ENCODE peak calls at places on chromosomes 13 and 19, in five cellular contexts. V, P, F, T and L are unnamed samples.
A peak's percentile ranks its signal among the peaks of the same experiment; 100 is the strongest.

GRCh38 chr13:41648314-41648935 is 191.1 kb downstream of the RGCC start:
- DNase-seq in V (peak; percentile 86), P (no peak), F (no peak), T (peak; percentile 46), L (no peak)

GRCh38 chr19:29952646-29953045 is 10.6 kb downstream of the URI1 start:
- DNase-seq in V (no peak), P (no peak), F (no peak), T (no peak), L (no peak)

GRCh38 chr13:94063096-94063495 is 416.4 kb downstream of the DCT start:
- DNase-seq in V (peak; percentile 61), P (no peak), F (no peak), T (peak; percentile 88), L (no peak)

GRCh38 chr19:29549105-29550070 is 23.6 kb downstream of the VSTM2B start:
- DNase-seq in V (no peak), P (no peak), F (peak; percentile 12), T (no peak), L (no peak)

GRCh38 chr13:23020246-23020843 is 160.4 kb upstream of the SGCG start:
- DNase-seq in V (peak; percentile 72), P (peak; percentile 74), F (peak; percentile 58), T (peak; percentile 55), L (peak; percentile 17)

GRCh38 chr13:19864339-19865309 is 1.2 kb upstream of the ZMYM5 start:
- DNase-seq in V (peak; percentile 80), P (peak; percentile 89), F (peak; percentile 68), T (peak; percentile 67), L (peak; percentile 72)

GRCh38 chr13:50618206-50618605 is 225.3 kb downstream of the DLEU7 start:
- DNase-seq in V (no peak), P (no peak), F (no peak), T (no peak), L (no peak)

GRCh38 chr13:21240586-21240985 is 64.1 kb downstream of the MRPL57 start:
- DNase-seq in V (peak; percentile 51), P (no peak), F (no peak), T (peak; percentile 77), L (no peak)

GRCh38 chr19:17579523-17580244 is 24.2 kb downstream of the COLGALT1 start:
- DNase-seq in V (peak; percentile 67), P (peak; percentile 84), F (peak; percentile 98), T (peak; percentile 40), L (peak; percentile 55)

GRCh38 chr19:30873003-30873402 is 476.2 kb downstream of the TSHZ3 start:
- DNase-seq in V (no peak), P (no peak), F (peak; percentile 7), T (no peak), L (no peak)

GRCh38 chr19:15199652-15200574 is 882 bp downstream of the NOTCH3 start:
- DNase-seq in V (peak; percentile 31), P (no peak), F (peak; percentile 81), T (peak; percentile 30), L (peak; percentile 78)

GRCh38 chr13:21436582-21436981 is 22.5 kb downstream of the ZDHHC20 start:
- DNase-seq in V (no peak), P (peak; percentile 48), F (no peak), T (no peak), L (no peak)

GRCh38 chr13:32894589-32895001 is 121.6 kb upstream of the KL start:
- DNase-seq in V (peak; percentile 83), P (no peak), F (no peak), T (peak; percentile 80), L (no peak)

GRCh38 chr13:99312493-99312883 is 5.3 kb upstream of the GPR183 start:
- DNase-seq in V (peak; percentile 72), P (peak; percentile 73), F (no peak), T (peak; percentile 100), L (no peak)

GRCh38 chr13:66305960-66306617 is 924.0 kb downstream of the PCDH9 start:
- DNase-seq in V (no peak), P (no peak), F (no peak), T (no peak), L (no peak)

GRCh38 chr13:42420304-42420703 is 148.4 kb downstream of the AKAP11 start:
- DNase-seq in V (no peak), P (peak; percentile 65), F (no peak), T (no peak), L (no peak)

GRCh38 chr13:99916366-99917103 is 55.0 kb downstream of the ZIC5 start:
- DNase-seq in V (peak; percentile 80), P (peak; percentile 71), F (no peak), T (peak; percentile 75), L (no peak)

GRCh38 chr19:23406716-23407115 is 11.4 kb upstream of the ZNF91 start:
- DNase-seq in V (no peak), P (no peak), F (no peak), T (no peak), L (no peak)

GRCh38 chr19:23410155-23410554 is 14.9 kb upstream of the ZNF91 start:
- DNase-seq in V (no peak), P (no peak), F (no peak), T (no peak), L (no peak)

GRCh38 chr19:23404676-23405075 is 9.4 kb upstream of the ZNF91 start:
- DNase-seq in V (no peak), P (no peak), F (no peak), T (no peak), L (no peak)

GRCh38 chr19:23407597-23407996 is 12.3 kb upstream of the ZNF91 start:
- DNase-seq in V (no peak), P (no peak), F (no peak), T (no peak), L (no peak)

GRCh38 chr19:23409392-23410048 is 14.2 kb upstream of the ZNF91 start:
- DNase-seq in V (no peak), P (no peak), F (no peak), T (no peak), L (no peak)
- TF ChIP-seq CTCF in V (no peak), P (no peak), F (no peak), T (no peak), L (no peak)

DNA sequence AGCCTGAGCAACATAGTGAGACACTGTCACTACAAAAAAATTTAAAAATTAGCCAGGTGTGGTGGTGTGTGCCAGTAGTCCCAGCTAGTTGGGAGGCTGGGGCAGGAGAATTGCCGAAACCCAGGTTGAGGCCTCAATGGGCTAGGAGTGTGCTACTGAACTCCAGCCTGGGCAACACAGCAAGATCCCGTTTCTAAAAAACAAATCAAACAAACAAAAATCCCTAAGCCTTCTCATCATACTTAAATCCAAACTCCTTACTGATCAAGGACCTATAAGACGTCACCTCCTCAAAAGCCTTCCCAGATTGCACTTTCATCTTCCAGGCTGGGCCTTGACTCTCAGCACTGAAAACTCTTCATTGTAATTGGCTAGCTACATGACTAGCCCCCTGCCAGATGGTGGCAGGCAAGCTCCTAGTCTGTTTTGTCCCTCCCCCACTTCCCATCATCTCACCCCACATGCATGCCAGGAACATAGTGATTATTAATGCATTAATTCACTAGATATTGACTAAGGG is 17.5 kb upstream of the NANOS3 start:
- DNase-seq in V (peak; percentile 50), P (no peak), F (no peak), T (peak; percentile 52), L (no peak)
- TF ChIP-seq CTCF in V (no peak), P (no peak), F (no peak), T (peak; percentile 14), L (no peak)

GRCh38 chr13:30676672-30677071 is 58.7 kb upstream of the ALOX5AP start:
- DNase-seq in V (peak; percentile 58), P (no peak), F (no peak), T (peak; percentile 26), L (no peak)
- TF ChIP-seq CTCF in V (peak; percentile 57), P (no peak), F (peak; percentile 53), T (peak; percentile 48), L (peak; percentile 25)

GRCh38 chr13:71789952-71790351 is 77.1 kb downstream of the DACH1 start:
- DNase-seq in V (peak; percentile 4), P (no peak), F (no peak), T (no peak), L (no peak)

GRCh38 chr13:71787461-71787860 is 79.5 kb downstream of the DACH1 start:
- DNase-seq in V (no peak), P (no peak), F (no peak), T (no peak), L (no peak)

GRCh38 chr13:71785361-71785760 is 81.6 kb downstream of the DACH1 start:
- DNase-seq in V (no peak), P (no peak), F (no peak), T (no peak), L (no peak)

GRCh38 chr13:71786815-71787214 is 80.2 kb downstream of the DACH1 start:
- DNase-seq in V (no peak), P (no peak), F (no peak), T (no peak), L (no peak)
- TF ChIP-seq CTCF in V (no peak), P (no peak), F (no peak), T (no peak), L (no peak)

GRCh38 chr13:38697628-38698333 is 10.9 kb downstream of the FREM2 start:
- DNase-seq in V (no peak), P (no peak), F (no peak), T (no peak), L (no peak)
- TF ChIP-seq CTCF in V (no peak), P (no peak), F (peak; percentile 24), T (no peak), L (peak; percentile 21)

GRCh38 chr13:111156421-111156820 is 41.3 kb downstream of the ARHGEF7 start:
- DNase-seq in V (peak; percentile 4), P (no peak), F (no peak), T (peak; percentile 34), L (no peak)

GRCh38 chr13:111152836-111153235 is 37.7 kb downstream of the ARHGEF7 start:
- DNase-seq in V (no peak), P (no peak), F (no peak), T (no peak), L (no peak)

GRCh38 chr13:111153977-111154332 is 38.8 kb downstream of the ARHGEF7 start:
- DNase-seq in V (no peak), P (no peak), F (no peak), T (peak; percentile 35), L (no peak)

GRCh38 chr13:111158136-111158805 is 43.2 kb downstream of the ARHGEF7 start:
- DNase-seq in V (peak; percentile 25), P (no peak), F (no peak), T (peak; percentile 43), L (no peak)

GRCh38 chr13:111153279-111153976 is 38.3 kb downstream of the ARHGEF7 start:
- DNase-seq in V (peak; percentile 92), P (peak; percentile 93), F (peak; percentile 95), T (peak; percentile 91), L (peak; percentile 91)
- TF ChIP-seq CTCF in V (no peak), P (no peak), F (peak; percentile 33), T (peak; percentile 28), L (peak; percentile 0)

DNA sequence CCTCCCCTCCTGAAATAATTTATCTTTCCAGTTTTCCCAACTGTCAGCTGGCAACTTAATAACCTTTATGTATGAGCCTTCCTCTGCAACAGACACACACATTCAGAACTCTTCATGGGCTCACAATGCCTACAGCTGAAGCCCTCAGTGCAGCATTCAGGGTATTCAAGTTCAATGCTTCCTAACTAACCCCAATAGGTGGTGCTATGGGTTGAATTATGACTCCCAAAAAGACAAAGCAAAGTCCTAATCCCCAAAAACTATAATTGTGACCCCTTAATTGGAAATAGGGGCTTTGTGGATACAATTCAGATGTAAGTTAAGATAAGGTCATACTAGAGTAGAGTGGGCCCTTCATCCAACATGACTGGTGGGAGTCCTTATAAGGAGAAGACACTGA is 202.2 kb downstream of the SUCLA2 start:
- DNase-seq in V (peak; percentile 51), P (peak; percentile 6), F (no peak), T (peak; percentile 27), L (no peak)
- TF ChIP-seq CTCF in V (peak; percentile 49), P (peak; percentile 16), F (peak; percentile 50), T (peak; percentile 64), L (no peak)